ENCODE peak calls at places on chromosome 7, in seven cellular contexts. D is heart left ventricle, Q is adrenal gland, U is right cardiac atrium, F is left ventricle myocardium inferior, X is NT2/D1, R is AG10803. G is an unnamed sample.

GRCh38 chr7:130831817-130832481 is 97.9 kb upstream of the KLF14 start:
- DNase-seq in D (no peak), F (no peak), U (no peak), X (no peak), Q (no peak), R (peak), G (no peak)

GRCh38 chr7:66352071-66352470 is 146.9 kb downstream of the TPST1 start:
- DNase-seq in F (no peak), Q (peak), D (no peak), X (peak), U (no peak), R (no peak), G (no peak)

GRCh38 chr7:28481131-28481926 is 69.0 kb downstream of the CREB5 start:
- DNase-seq in F (no peak), X (peak), D (no peak), Q (no peak), R (peak), U (no peak), G (no peak)

GRCh38 chr7:114922652-114923402 is 933 bp downstream of the MDFIC start:
- DNase-seq in U (peak), D (peak), F (peak), Q (peak), R (peak), X (no peak), G (peak)

GRCh38 chr7:5557920-5558401 is 134.3 kb upstream of the TNRC18 start:
- DNase-seq in D (peak), X (no peak), R (peak), F (peak), Q (peak), U (peak), G (peak)

GRCh38 chr7:45267262-45267661 is 109.7 kb downstream of the RAMP3 start:
- DNase-seq in U (no peak), X (no peak), Q (no peak), R (peak), F (no peak), D (no peak), G (no peak)

GRCh38 chr7:22713463-22713862 is 13.5 kb upstream of the IL6 start:
- DNase-seq in X (no peak), U (no peak), F (no peak), R (no peak), D (no peak), Q (no peak), G (no peak)

GRCh38 chr7:124201768-124202349 is 169.0 kb upstream of the TMEM229A start:
- DNase-seq in F (no peak), U (no peak), R (no peak), Q (no peak), X (no peak), D (no peak), G (no peak)

GRCh38 chr7:47738563-47739166 is 156.8 kb upstream of the TNS3 start:
- DNase-seq in F (no peak), X (no peak), Q (no peak), U (no peak), R (no peak), D (no peak), G (no peak)

GRCh38 chr7:33725111-33725510 is 180.2 kb upstream of the BMPER start:
- DNase-seq in X (no peak), U (no peak), R (no peak), Q (no peak), F (no peak), D (no peak), G (no peak)

GRCh38 chr7:4225352-4225751 is 456.7 kb upstream of the FOXK1 start:
- DNase-seq in Q (no peak), D (no peak), X (no peak), U (no peak), R (no peak), F (no peak), G (no peak)

GRCh38 chr7:117250801-117251200 is 72.1 kb downstream of the WNT2 start:
- DNase-seq in D (no peak), U (no peak), R (peak), X (no peak), Q (no peak), F (no peak), G (no peak)

GRCh38 chr7:119640326-119640725 is 632.6 kb upstream of the KCND2 start:
- DNase-seq in D (no peak), Q (no peak), F (no peak), X (no peak), U (no peak), R (no peak), G (no peak)

GRCh38 chr7:24024689-24025088 is 259.3 kb upstream of the NPY start:
- DNase-seq in X (no peak), R (no peak), F (no peak), U (no peak), D (no peak), Q (no peak), G (no peak)

GRCh38 chr7:149882264-149883048 is 8.7 kb downstream of the ATP6V0E2 start:
- DNase-seq in Q (no peak), R (peak), F (no peak), U (peak), X (no peak), D (peak), G (no peak)

GRCh38 chr7:77797734-77798393 is 370 bp downstream of the TMEM60 start:
- DNase-seq in X (peak), U (no peak), D (no peak), Q (no peak), F (peak), R (peak), G (no peak)

GRCh38 chr7:25515876-25516275 is 287.6 kb upstream of the NPVF start:
- DNase-seq in D (no peak), Q (no peak), R (no peak), X (no peak), U (no peak), F (no peak), G (no peak)

GRCh38 chr7:76201732-76202665 is at the start of gene SRRM3:
- DNase-seq in R (peak), F (peak), X (peak), Q (peak), U (peak), D (peak), G (peak)

GRCh38 chr7:140056431-140056830 is 6.3 kb downstream of the PARP12 start:
- DNase-seq in D (no peak), X (no peak), R (no peak), U (no peak), F (no peak), Q (no peak), G (no peak)

GRCh38 chr7:137873524-137873923 is 26.8 kb upstream of the DGKI start:
- DNase-seq in X (no peak), U (no peak), D (no peak), Q (no peak), F (no peak), R (peak), G (no peak)

GRCh38 chr7:82674319-82674718 is 230.7 kb upstream of the CACNA2D1 start:
- DNase-seq in U (no peak), F (no peak), X (no peak), Q (no peak), R (no peak), D (no peak), G (no peak)

GRCh38 chr7:131235489-131236317 is 92.0 kb upstream of the MKLN1 start:
- DNase-seq in X (no peak), F (no peak), D (no peak), U (no peak), Q (peak), R (peak), G (no peak)

GRCh38 chr7:86904949-86905834 is 154.3 kb downstream of the ELAPOR2 start:
- DNase-seq in F (no peak), R (peak), Q (peak), X (peak), D (no peak), U (peak), G (no peak)

GRCh38 chr7:24972991-24973390 is 7.0 kb downstream of the OSBPL3 start:
- DNase-seq in R (peak), F (no peak), D (no peak), X (no peak), Q (no peak), U (no peak), G (no peak)

GRCh38 chr7:98205162-98205845 is 5.9 kb upstream of the BHLHA15 start:
- DNase-seq in U (peak), R (no peak), X (no peak), Q (no peak), F (no peak), D (no peak), G (no peak)

GRCh38 chr7:34357068-34357467 is 300.9 kb upstream of the NPSR1 start:
- DNase-seq in R (no peak), X (peak), F (no peak), D (no peak), U (no peak), Q (no peak), G (no peak)

GRCh38 chr7:44259547-44260457 is 59.0 kb downstream of the YKT6 start:
- DNase-seq in Q (peak), F (peak), U (peak), R (peak), D (peak), X (no peak), G (peak)

GRCh38 chr7:28615091-28615490 is 202.8 kb downstream of the CREB5 start:
- DNase-seq in R (no peak), Q (no peak), X (peak), D (no peak), F (no peak), U (peak), G (no peak)

GRCh38 chr7:158606111-158606510 is 18.5 kb upstream of the PTPRN2 start:
- DNase-seq in F (no peak), X (no peak), D (no peak), U (no peak), Q (no peak), R (peak), G (no peak)

GRCh38 chr7:44767912-44768662 is 19.4 kb downstream of the ZMIZ2 start:
- DNase-seq in F (peak), R (peak), X (no peak), Q (no peak), D (peak), U (peak), G (peak)

GRCh38 chr7:23055582-23056178 is 41.8 kb upstream of the HYCC1 start:
- DNase-seq in U (no peak), R (peak), X (peak), D (peak), Q (peak), F (no peak), G (peak)

DNA sequence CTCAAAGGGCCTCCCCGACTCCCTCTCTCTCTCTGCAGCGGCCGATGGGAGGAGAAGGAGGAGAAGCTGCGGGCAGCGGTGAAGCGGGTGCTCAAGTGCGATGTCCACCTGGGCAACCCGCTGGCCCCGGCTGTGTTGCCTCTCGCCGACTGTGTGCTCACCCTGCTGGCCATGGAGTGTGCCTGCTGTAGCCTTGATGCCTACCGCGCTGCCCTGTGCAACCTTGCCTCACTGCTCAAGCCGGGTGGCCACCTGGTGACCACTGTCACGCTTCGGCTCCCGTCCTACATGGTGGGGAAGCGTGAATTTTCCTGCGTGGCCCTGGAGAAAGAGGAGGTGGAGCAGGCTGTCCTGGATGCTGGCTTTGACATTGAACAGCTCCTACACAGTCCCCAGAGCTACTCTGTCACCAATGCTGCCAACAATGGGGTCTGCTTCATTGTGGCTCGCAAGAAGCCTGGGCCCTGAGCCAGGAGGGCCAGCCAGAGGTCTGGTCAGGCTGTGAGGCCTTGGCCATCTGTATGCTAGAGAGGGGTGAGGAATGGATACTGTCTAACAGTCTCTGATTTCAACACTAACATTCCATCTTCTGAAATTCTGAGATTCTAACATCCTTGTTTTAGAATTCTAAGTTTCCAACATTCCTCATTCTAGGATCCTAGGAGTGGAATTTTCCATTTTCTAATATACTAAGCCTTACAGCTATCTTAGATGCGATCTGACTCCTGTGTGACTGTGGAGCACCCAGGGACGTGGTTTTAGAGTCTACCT is 3.6 kb downstream of the INMT start:
- DNase-seq in D (peak), X (no peak), F (peak), U (peak), R (peak), Q (no peak), G (peak)
- H3K4me3 ChIP-seq in D (peak), X (no peak), F (peak), U (peak), R (no peak), Q (peak), G (no peak)

DNA sequence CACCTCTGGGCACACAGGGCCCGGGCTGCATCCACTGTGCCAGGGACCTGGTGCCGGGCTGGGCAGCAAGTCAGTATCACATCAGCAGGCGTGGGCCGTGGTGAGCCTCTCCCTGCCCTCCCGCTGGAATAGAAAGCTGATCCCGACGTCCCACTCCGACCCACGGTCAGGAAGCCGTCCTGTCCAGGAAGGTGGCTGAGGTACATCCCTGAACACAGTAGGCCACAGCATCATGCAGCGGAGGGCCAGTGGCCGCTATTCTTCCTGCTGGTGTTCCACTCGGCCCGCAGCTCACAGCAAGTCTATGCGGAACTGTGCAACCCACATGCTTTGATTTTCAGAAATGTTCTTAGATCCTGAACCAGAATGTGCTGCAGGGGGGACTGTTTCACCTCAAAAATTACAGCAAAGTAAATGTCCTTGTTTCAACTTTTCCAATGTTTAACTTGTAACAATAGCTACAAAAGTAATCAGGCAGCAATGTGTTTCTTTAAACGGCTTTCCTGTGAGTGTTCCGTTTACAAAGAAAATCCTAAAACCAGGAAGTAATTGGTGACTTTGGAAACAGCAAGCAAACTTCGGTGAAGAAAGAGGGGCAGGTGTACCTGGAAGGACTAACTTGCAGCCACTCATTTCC is 676 bp upstream of the GPR146 start:
- DNase-seq in D (no peak), U (peak), X (no peak), F (no peak), R (no peak), Q (no peak), G (no peak)
- H3K4me3 ChIP-seq in D (peak), U (peak), X (peak), F (peak), R (peak), Q (peak), G (peak)

GRCh38 chr7:2104107-2104710 is 128.5 kb downstream of the MAD1L1 start:
- DNase-seq in X (no peak), Q (peak), D (peak), R (peak), U (peak), F (peak), G (peak)
- H3K4me3 ChIP-seq in X (no peak), Q (no peak), D (no peak), R (peak), U (no peak), F (peak), G (peak)

DNA sequence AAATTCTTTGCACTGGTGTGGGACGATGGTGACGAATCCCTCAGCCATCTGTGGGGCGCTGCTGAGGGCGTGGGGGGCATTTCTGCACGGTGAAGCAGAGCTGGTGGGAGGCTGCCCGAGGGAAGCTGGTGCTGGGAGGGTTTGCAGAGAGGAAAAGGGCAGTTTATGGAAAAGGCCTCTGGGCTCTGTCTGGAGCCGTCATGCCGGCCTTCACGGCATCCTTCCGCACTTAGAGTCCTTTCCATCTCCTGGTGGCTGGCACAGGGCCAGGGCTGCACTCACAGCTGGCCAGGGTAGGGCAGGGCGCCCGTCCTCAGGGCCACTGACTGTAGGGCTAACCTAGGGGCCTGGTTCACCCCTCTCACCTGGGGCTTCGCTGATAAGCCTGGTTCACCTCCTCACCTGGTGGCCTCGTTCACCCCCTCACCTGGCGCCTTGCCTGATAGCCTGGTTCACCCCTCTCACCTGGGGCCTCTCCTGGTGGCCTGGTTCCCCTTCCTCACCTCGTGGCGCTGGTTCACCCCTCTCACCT is 598 bp upstream of the AMZ1 start:
- DNase-seq in R (peak), D (no peak), X (no peak), U (peak), F (no peak), Q (no peak), G (no peak)
- H3K4me3 ChIP-seq in R (peak), D (no peak), X (peak), U (no peak), F (peak), Q (no peak), G (no peak)

DNA sequence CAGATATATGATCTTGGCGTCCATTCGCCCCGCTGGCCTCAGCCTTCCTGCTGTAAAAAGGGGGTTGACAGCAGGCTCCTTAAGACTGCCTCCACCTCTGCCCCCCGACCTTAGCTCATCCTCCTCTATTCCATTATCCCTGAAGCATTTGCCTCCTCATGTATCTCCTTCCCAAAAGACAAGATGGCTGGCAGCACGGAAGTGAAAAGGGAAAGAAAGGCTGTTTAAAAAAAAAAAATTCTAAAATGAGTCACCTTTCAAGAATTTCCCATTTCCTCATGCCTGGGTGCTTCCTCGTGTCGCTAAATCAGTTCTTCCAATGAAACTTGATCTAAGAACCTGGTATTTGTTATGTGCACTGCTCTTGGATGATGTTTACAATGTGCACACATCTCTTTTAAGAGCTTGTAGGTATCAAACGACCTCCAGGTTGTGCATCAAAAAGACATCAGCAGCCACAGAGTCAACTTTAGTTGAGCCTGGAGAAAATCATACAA is 1.7 kb downstream of the SCRN1 start:
- DNase-seq in Q (no peak), R (peak), D (no peak), U (no peak), F (no peak), X (no peak), G (no peak)
- H3K4me3 ChIP-seq in Q (peak), R (peak), D (no peak), U (no peak), F (peak), X (peak), G (no peak)

DNA sequence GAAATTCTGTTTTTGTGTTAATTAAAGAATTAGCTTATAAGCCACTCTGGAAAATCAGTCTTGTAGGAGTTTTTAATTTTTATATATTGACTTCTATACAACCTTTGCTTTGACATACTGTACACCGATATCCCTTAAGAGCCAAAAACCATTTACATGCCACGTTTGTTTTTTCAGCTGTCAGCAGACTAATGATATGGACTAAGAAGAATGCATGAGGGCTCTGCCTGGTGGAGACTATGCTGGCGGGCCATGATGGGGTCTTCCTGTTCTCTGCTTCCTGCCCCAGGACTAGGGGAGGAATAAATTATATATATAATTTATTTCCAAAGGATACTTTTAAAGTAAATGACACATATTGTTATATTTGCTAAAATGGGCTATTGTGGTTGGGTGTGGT is 96.3 kb downstream of the CDK14 start:
- DNase-seq in D (no peak), Q (no peak), F (no peak), X (no peak), U (no peak), R (no peak), G (no peak)
- H3K4me3 ChIP-seq in D (no peak), Q (no peak), F (no peak), X (no peak), U (no peak), R (no peak), G (no peak)

GRCh38 chr7:27175005-27175625 is 995 bp upstream of the HOXA10 start:
- DNase-seq in X (no peak), D (no peak), R (no peak), U (peak), F (peak), Q (peak), G (no peak)

GRCh38 chr7:27177795-27178320 is 3.7 kb upstream of the HOXA10 start:
- DNase-seq in F (no peak), R (no peak), X (no peak), D (no peak), Q (no peak), U (no peak), G (no peak)

GRCh38 chr7:27176962-27177794 is 3.1 kb upstream of the HOXA10 start:
- DNase-seq in X (no peak), Q (no peak), F (peak), R (no peak), U (peak), D (no peak), G (no peak)

GRCh38 chr7:27175626-27176342 is 1.7 kb upstream of the HOXA10 start:
- DNase-seq in Q (peak), X (no peak), D (no peak), F (peak), R (no peak), U (peak), G (no peak)

DNA sequence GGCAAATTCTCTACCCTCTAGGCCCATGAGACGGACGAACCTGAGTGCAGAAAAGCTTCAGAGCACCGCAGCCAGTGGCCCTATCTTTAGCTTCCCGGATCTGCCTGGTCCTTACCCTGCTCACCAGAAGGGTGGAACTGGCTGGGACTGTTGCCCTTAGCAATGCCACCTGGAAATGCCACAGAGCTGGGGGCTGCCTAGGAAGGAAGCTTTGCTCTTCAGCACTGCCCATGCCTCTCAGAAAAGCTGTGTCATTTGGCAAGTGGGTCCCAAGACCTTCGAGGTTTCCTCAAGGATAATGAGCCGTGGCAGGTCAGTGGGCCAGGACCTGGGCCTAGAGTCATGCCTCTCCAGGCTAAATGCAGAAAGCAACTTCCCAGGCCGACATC is 2.2 kb upstream of the HOXA10 start:
- DNase-seq in F (peak), U (peak), D (no peak), X (no peak), R (no peak), Q (peak), G (no peak)
- H3K4me3 ChIP-seq in F (no peak), U (no peak), D (no peak), X (no peak), R (peak), Q (no peak), G (no peak)